ENCODE peak calls at places on chromosome 17, in six cellular contexts. One of them, this sample, is unnamed.

GRCh38 chr17:29760279-29760721 is 137.6 kb upstream of the CORO6 start:
- DNase-seq in NCI-H524: no peak
- DNase-seq in hippocampal formation: no peak
- DNase-seq in activated CD8-positive, alpha-beta memory T cell treated with anti-CD3 and anti-CD28 coated beads for 48 hours: no peak
- DNase-seq in stimulated activated CD4-positive, alpha-beta T cell treated with anti-CD3 and anti-CD28 coated beads, Interleukin-12 subunit alpha, Interleukin-12 subunit beta, amount 100 ng/mL, for 48 hours: peak
- DNase-seq in activated naive CD8-positive, alpha-beta T cell treated with anti-CD3 and anti-CD28 coated beads for 36 hours: peak
- DNase-seq in this sample: no peak

GRCh38 chr17:80970044-80970761 is 21.4 kb upstream of the CHMP6 start:
- DNase-seq in activated CD8-positive, alpha-beta memory T cell treated with anti-CD3 and anti-CD28 coated beads for 48 hours: no peak
- DNase-seq in stimulated activated CD4-positive, alpha-beta T cell treated with anti-CD3 and anti-CD28 coated beads, Interleukin-12 subunit alpha, Interleukin-12 subunit beta, amount 100 ng/mL, for 48 hours: peak
- DNase-seq in activated naive CD8-positive, alpha-beta T cell treated with anti-CD3 and anti-CD28 coated beads for 36 hours: peak
- DNase-seq in hippocampal formation: no peak
- DNase-seq in NCI-H524: peak
- DNase-seq in this sample: peak

GRCh38 chr17:42283241-42284019 is 4.9 kb upstream of the STAT5A start:
- DNase-seq in NCI-H524: no peak
- DNase-seq in activated CD8-positive, alpha-beta memory T cell treated with anti-CD3 and anti-CD28 coated beads for 48 hours: no peak
- DNase-seq in activated naive CD8-positive, alpha-beta T cell treated with anti-CD3 and anti-CD28 coated beads for 36 hours: no peak
- DNase-seq in hippocampal formation: no peak
- DNase-seq in stimulated activated CD4-positive, alpha-beta T cell treated with anti-CD3 and anti-CD28 coated beads, Interleukin-12 subunit alpha, Interleukin-12 subunit beta, amount 100 ng/mL, for 48 hours: no peak
- DNase-seq in this sample: no peak

GRCh38 chr17:37828313-37829124 is 83.7 kb upstream of the HNF1B start:
- DNase-seq in activated naive CD8-positive, alpha-beta T cell treated with anti-CD3 and anti-CD28 coated beads for 36 hours: no peak
- DNase-seq in NCI-H524: no peak
- DNase-seq in hippocampal formation: no peak
- DNase-seq in activated CD8-positive, alpha-beta memory T cell treated with anti-CD3 and anti-CD28 coated beads for 48 hours: no peak
- DNase-seq in stimulated activated CD4-positive, alpha-beta T cell treated with anti-CD3 and anti-CD28 coated beads, Interleukin-12 subunit alpha, Interleukin-12 subunit beta, amount 100 ng/mL, for 48 hours: no peak
- DNase-seq in this sample: no peak

GRCh38 chr17:34760931-34761500 is 181.6 kb downstream of the TMEM132E start:
- DNase-seq in activated CD8-positive, alpha-beta memory T cell treated with anti-CD3 and anti-CD28 coated beads for 48 hours: no peak
- DNase-seq in hippocampal formation: no peak
- DNase-seq in NCI-H524: peak
- DNase-seq in stimulated activated CD4-positive, alpha-beta T cell treated with anti-CD3 and anti-CD28 coated beads, Interleukin-12 subunit alpha, Interleukin-12 subunit beta, amount 100 ng/mL, for 48 hours: no peak
- DNase-seq in activated naive CD8-positive, alpha-beta T cell treated with anti-CD3 and anti-CD28 coated beads for 36 hours: no peak
- DNase-seq in this sample: no peak

GRCh38 chr17:79951361-79952264 is 84.1 kb downstream of the TBC1D16 start:
- DNase-seq in activated naive CD8-positive, alpha-beta T cell treated with anti-CD3 and anti-CD28 coated beads for 36 hours: no peak
- DNase-seq in NCI-H524: no peak
- DNase-seq in hippocampal formation: peak
- DNase-seq in stimulated activated CD4-positive, alpha-beta T cell treated with anti-CD3 and anti-CD28 coated beads, Interleukin-12 subunit alpha, Interleukin-12 subunit beta, amount 100 ng/mL, for 48 hours: no peak
- DNase-seq in activated CD8-positive, alpha-beta memory T cell treated with anti-CD3 and anti-CD28 coated beads for 48 hours: no peak
- DNase-seq in this sample: no peak

GRCh38 chr17:43791589-43791988 is 11.4 kb downstream of the CFAP97D1 start:
- DNase-seq in activated CD8-positive, alpha-beta memory T cell treated with anti-CD3 and anti-CD28 coated beads for 48 hours: no peak
- DNase-seq in stimulated activated CD4-positive, alpha-beta T cell treated with anti-CD3 and anti-CD28 coated beads, Interleukin-12 subunit alpha, Interleukin-12 subunit beta, amount 100 ng/mL, for 48 hours: no peak
- DNase-seq in NCI-H524: peak
- DNase-seq in activated naive CD8-positive, alpha-beta T cell treated with anti-CD3 and anti-CD28 coated beads for 36 hours: no peak
- DNase-seq in hippocampal formation: no peak
- DNase-seq in this sample: peak

GRCh38 chr17:9824094-9824493 is 1.6 kb upstream of the GLP2R start:
- DNase-seq in stimulated activated CD4-positive, alpha-beta T cell treated with anti-CD3 and anti-CD28 coated beads, Interleukin-12 subunit alpha, Interleukin-12 subunit beta, amount 100 ng/mL, for 48 hours: no peak
- DNase-seq in NCI-H524: no peak
- DNase-seq in hippocampal formation: no peak
- DNase-seq in activated CD8-positive, alpha-beta memory T cell treated with anti-CD3 and anti-CD28 coated beads for 48 hours: no peak
- DNase-seq in activated naive CD8-positive, alpha-beta T cell treated with anti-CD3 and anti-CD28 coated beads for 36 hours: no peak
- DNase-seq in this sample: peak

GRCh38 chr17:75819723-75820410 is 24.3 kb downstream of the UNC13D start:
- DNase-seq in hippocampal formation: no peak
- DNase-seq in NCI-H524: no peak
- DNase-seq in activated CD8-positive, alpha-beta memory T cell treated with anti-CD3 and anti-CD28 coated beads for 48 hours: no peak
- DNase-seq in activated naive CD8-positive, alpha-beta T cell treated with anti-CD3 and anti-CD28 coated beads for 36 hours: no peak
- DNase-seq in stimulated activated CD4-positive, alpha-beta T cell treated with anti-CD3 and anti-CD28 coated beads, Interleukin-12 subunit alpha, Interleukin-12 subunit beta, amount 100 ng/mL, for 48 hours: no peak
- DNase-seq in this sample: no peak

GRCh38 chr17:74407384-74407783 is 24.5 kb upstream of the GPRC5C start:
- DNase-seq in activated naive CD8-positive, alpha-beta T cell treated with anti-CD3 and anti-CD28 coated beads for 36 hours: no peak
- DNase-seq in stimulated activated CD4-positive, alpha-beta T cell treated with anti-CD3 and anti-CD28 coated beads, Interleukin-12 subunit alpha, Interleukin-12 subunit beta, amount 100 ng/mL, for 48 hours: no peak
- DNase-seq in hippocampal formation: no peak
- DNase-seq in activated CD8-positive, alpha-beta memory T cell treated with anti-CD3 and anti-CD28 coated beads for 48 hours: no peak
- DNase-seq in NCI-H524: no peak
- DNase-seq in this sample: no peak

GRCh38 chr17:82703036-82703745 is 4.7 kb upstream of the RAB40B start:
- DNase-seq in activated CD8-positive, alpha-beta memory T cell treated with anti-CD3 and anti-CD28 coated beads for 48 hours: no peak
- DNase-seq in hippocampal formation: no peak
- DNase-seq in activated naive CD8-positive, alpha-beta T cell treated with anti-CD3 and anti-CD28 coated beads for 36 hours: no peak
- DNase-seq in NCI-H524: no peak
- DNase-seq in stimulated activated CD4-positive, alpha-beta T cell treated with anti-CD3 and anti-CD28 coated beads, Interleukin-12 subunit alpha, Interleukin-12 subunit beta, amount 100 ng/mL, for 48 hours: no peak
- DNase-seq in this sample: no peak

GRCh38 chr17:5686246-5686645 is 101.9 kb upstream of the NLRP1 start:
- DNase-seq in NCI-H524: no peak
- DNase-seq in activated CD8-positive, alpha-beta memory T cell treated with anti-CD3 and anti-CD28 coated beads for 48 hours: no peak
- DNase-seq in activated naive CD8-positive, alpha-beta T cell treated with anti-CD3 and anti-CD28 coated beads for 36 hours: no peak
- DNase-seq in stimulated activated CD4-positive, alpha-beta T cell treated with anti-CD3 and anti-CD28 coated beads, Interleukin-12 subunit alpha, Interleukin-12 subunit beta, amount 100 ng/mL, for 48 hours: no peak
- DNase-seq in hippocampal formation: no peak
- DNase-seq in this sample: peak

GRCh38 chr17:72710185-72710584 is 382.3 kb downstream of the SLC39A11 start:
- DNase-seq in NCI-H524: no peak
- DNase-seq in hippocampal formation: no peak
- DNase-seq in stimulated activated CD4-positive, alpha-beta T cell treated with anti-CD3 and anti-CD28 coated beads, Interleukin-12 subunit alpha, Interleukin-12 subunit beta, amount 100 ng/mL, for 48 hours: no peak
- DNase-seq in activated naive CD8-positive, alpha-beta T cell treated with anti-CD3 and anti-CD28 coated beads for 36 hours: no peak
- DNase-seq in activated CD8-positive, alpha-beta memory T cell treated with anti-CD3 and anti-CD28 coated beads for 48 hours: no peak
- DNase-seq in this sample: no peak